ENCODE peak calls at places on chromosomes 16 and 17, in five cellular contexts. M is MM.1S, H is tibial nerve, B is fibroblast of mammary gland, A is PC-9. G is an unnamed sample.

GRCh38 chr16:49505556-49505955 is 132.0 kb downstream of the C16orf78 start:
- DNase-seq in M (no peak), B (no peak), H (no peak), A (no peak), G (no peak)

GRCh38 chr17:49738456-49739163 is 25.3 kb downstream of the FAM117A start:
- DNase-seq in H (no peak), A (no peak), B (no peak), M (no peak), G (no peak)

GRCh38 chr17:63840591-63841349 is 1.7 kb downstream of the SMARCD2 start:
- DNase-seq in A (no peak), H (peak; percentile 63), M (no peak), B (peak; percentile 41), G (no peak)

GRCh38 chr17:2459917-2460271 is 51.8 kb downstream of the METTL16 start:
- DNase-seq in M (no peak), A (no peak), H (no peak), B (no peak), G (no peak)

GRCh38 chr16:1990336-1991134 is 765 bp downstream of the SYNGR3 start:
- DNase-seq in B (no peak), H (no peak), A (no peak), M (peak; percentile 52), G (no peak)

GRCh38 chr16:78200623-78201096 is 101.2 kb downstream of the WWOX start:
- DNase-seq in B (no peak), A (no peak), M (no peak), H (no peak), G (no peak)

GRCh38 chr16:84699712-84700517 is at the start of gene USP10:
- DNase-seq in H (peak; percentile 65), B (peak; percentile 56), A (no peak), M (peak; percentile 66), G (no peak)

GRCh38 chr17:76240461-76241204 is at the start of gene RNF157:
- DNase-seq in A (no peak), H (no peak), B (peak; percentile 48), M (peak; percentile 60), G (no peak)

GRCh38 chr17:73770115-73770848 is 126.0 kb upstream of the SDK2 start:
- DNase-seq in A (no peak), M (no peak), H (peak; percentile 85), B (peak; percentile 94), G (peak; percentile 11)

GRCh38 chr17:71446635-71447034 is 674.2 kb upstream of the SOX9 start:
- DNase-seq in M (no peak), H (no peak), B (no peak), A (no peak), G (no peak)

GRCh38 chr17:1232786-1233185 is 37.5 kb upstream of the BHLHA9 start:
- DNase-seq in A (no peak), B (peak; percentile 69), H (no peak), M (no peak), G (no peak)

GRCh38 chr16:50635505-50636392 is 45.4 kb downstream of the SNX20 start:
- DNase-seq in M (no peak), A (no peak), H (no peak), B (no peak), G (no peak)

GRCh38 chr16:2026461-2027023 is at the start of gene NHERF2:
- DNase-seq in B (no peak), H (no peak), M (peak; percentile 32), A (no peak), G (no peak)

GRCh38 chr17:48627242-48627597 is 1.1 kb upstream of the HOXB9 start:
- DNase-seq in A (no peak), B (no peak), M (no peak), H (no peak), G (no peak)

GRCh38 chr17:57482657-57483056 is 226.3 kb downstream of the MSI2 start:
- DNase-seq in B (no peak), M (no peak), H (no peak), A (no peak), G (no peak)

DNA sequence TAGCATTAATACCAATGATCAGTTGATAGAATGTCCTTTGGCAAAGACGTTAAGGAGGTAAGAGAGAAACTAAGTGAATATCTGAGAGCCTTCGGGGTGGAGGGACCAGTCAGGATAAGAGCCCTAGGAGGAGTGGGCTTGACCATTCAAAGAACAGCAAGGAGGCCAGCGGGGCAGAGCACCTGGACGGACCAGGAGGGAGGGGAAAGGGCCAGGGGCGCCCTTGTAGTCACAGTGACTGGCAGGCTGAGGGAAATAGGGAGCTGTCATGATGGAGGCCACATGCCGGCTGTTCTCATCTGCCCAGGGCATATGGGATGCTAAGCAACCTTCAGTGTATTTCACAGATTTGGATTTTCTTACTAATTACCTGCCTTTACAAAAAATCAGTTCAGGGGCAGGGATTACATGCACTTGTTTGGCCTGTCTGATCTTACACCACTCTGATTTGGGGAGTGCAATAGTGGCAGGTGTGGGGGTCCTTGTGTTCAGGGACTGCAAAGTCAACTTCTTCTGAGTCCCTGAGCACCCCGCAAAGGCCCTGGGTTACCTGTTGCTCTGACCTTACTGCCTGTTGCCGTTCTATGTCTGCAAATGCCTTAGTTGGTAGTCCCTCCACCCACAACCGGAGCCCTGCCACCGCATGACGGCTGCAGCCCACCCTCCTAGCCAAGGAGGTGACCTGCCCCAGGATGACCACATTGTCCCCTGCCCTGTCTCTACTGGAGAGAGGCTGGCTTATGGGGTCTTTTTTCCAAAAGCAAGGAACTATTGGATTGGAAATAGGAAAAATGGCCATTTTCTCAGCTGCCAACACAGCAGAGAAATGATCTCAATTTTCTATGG is 10.0 kb downstream of the TMEM132E start:
- DNase-seq in A (no peak), H (no peak), M (no peak), B (no peak), G (no peak)
- H3K4me3 ChIP-seq in A (no peak overlapping the region), H (no peak overlapping the region), M (no peak overlapping the region), B (no peak overlapping the region), G (no peak overlapping the region)

GRCh38 chr17:77527836-77528505 is 387.2 kb downstream of the SEC14L1 start:
- DNase-seq in A (no peak), B (no peak), H (no peak), M (no peak), G (no peak)

GRCh38 chr17:77528516-77529327 is 388.0 kb downstream of the SEC14L1 start:
- DNase-seq in A (no peak), H (no peak), M (no peak), B (no peak), G (no peak)

GRCh38 chr17:77526259-77526711 is 385.5 kb downstream of the SEC14L1 start:
- DNase-seq in B (no peak), H (no peak), M (no peak), A (no peak), G (no peak)

GRCh38 chr17:77527394-77527793 is 386.6 kb downstream of the SEC14L1 start:
- DNase-seq in H (no peak), A (no peak), B (no peak), M (no peak), G (no peak)

DNA sequence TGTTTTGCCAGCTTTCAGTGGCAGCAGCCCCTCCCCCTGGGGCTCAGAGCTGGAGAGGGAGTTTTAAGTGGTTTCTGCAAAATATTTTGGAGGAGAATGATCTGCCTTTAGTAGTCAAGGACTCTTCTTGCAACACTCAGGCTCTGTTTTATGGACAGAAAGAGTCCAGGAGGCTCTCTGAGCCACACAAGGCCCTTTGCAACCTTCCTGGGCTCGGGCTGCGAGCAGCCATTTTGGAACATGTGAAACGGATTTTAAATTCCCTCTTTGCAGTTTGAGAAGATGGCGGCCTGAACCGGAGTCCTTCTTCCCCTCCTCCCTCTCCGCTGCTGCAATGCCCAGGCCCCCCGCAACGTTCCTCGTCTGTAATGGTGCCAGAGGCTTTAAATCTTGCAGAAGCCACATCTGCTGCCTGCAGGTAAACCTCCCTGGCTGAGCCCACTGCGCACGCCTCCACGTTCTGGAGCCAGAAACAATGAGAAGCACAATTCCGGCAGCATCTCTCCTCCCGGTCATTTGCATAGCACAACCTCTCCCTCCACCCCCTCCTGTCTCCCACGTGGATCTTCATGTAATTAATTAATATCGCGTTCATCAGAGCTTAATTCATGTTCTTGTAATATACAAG is 386.1 kb downstream of the SEC14L1 start:
- DNase-seq in B (no peak), A (no peak), H (no peak), M (no peak), G (no peak)
- TF ChIP-seq CTCF in B (no peak), A (no peak), H (no peak), M (no peak), G (no peak)

DNA sequence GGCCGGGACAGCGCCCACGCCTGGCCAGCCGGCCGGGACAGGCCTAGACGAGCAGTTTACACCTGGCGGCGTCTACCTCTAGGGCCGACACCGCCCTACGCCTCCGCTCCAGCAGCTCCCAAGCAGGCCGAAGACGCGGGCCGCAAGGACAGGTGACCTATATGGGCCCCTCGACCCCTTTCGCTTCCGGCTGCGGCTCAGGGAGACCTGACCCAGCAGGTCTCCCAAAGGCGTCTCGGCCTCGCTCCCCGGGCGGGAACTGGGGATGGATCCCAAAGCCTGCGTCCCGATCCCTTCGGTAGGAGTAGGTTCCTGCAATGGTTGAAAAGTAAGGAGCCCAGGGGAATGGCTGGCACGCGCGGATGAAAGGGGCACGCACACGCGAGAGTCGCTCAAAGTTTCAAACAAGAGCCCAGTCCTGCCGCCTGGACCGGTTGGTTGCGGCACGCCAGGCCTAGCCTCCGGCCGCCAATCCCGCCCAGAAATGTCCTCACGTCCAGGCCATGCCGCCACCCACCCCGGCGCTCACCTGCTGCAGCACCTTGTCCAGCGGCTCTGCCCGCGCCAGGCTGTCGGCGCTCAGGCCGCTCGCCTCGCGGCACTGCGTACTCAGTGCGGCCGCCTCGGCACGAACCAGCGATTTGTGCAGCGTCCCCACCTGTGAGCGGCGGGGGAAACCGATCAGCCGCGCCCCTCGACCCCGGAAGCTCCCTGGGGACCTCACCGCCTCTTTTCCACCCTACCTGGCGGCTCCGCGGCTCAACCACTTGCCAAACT is 634 bp downstream of the ESRP2 start:
- DNase-seq in H (no peak), M (no peak), A (peak; percentile 61), B (no peak), G (no peak)
- H3K4me3 ChIP-seq in H (peak overlapping the region; percentile 75), M (no peak overlapping the region), A (peak overlapping the region; percentile 99), B (no peak overlapping the region), G (no peak overlapping the region)

GRCh38 chr16:27286446-27286845 is 17.9 kb upstream of the NSMCE1 start:
- DNase-seq in M (no peak), B (peak; percentile 97), H (no peak), A (peak; percentile 88), G (peak; percentile 85)

GRCh38 chr16:27287051-27287811 is 18.7 kb upstream of the NSMCE1 start:
- DNase-seq in M (no peak), A (no peak), B (no peak), H (no peak), G (no peak)

GRCh38 chr16:27287887-27288286 is 19.3 kb upstream of the NSMCE1 start:
- DNase-seq in B (no peak), A (no peak), M (no peak), H (no peak), G (no peak)

GRCh38 chr16:27285676-27286196 is 17.2 kb upstream of the NSMCE1 start:
- DNase-seq in A (no peak), B (no peak), M (no peak), H (peak; percentile 31), G (no peak)

DNA sequence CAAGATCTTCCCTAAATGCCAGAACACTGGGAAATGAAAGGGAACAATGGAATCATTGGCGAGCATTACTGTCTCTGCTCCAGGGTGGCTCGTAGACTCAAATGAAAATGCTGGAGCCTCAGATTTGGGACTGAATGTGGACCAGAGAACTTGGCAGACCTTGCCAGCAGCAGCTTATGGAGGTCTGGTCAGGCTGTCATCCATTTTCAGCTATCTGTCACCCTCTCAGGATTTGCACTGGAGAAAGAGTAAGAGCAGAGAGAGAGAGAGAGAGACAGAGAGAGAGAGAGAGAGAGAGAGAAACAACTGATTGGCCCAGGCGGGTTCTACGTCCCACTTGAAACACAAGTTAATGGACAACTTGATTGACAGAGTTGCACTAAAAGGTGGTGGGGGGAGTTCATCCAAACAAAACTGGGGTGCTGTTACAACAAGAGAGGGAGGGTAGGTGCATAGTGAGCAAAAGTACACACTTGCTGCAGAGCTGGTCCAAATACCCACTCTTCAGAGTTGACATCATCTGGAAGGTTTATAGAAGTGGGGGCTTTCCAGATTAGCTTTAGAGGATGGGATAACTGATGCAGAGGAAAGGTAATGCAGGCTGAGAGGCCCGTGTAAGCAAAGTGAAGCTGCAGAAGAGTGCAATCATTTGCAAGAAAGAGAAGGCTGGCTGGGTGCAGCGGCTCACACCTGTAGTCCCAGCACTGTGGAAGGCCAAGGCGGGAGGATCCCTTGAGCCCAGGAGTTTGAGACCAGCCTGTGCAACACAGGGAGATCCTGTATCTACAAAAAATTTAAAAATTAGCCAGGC is 16.5 kb upstream of the NSMCE1 start:
- DNase-seq in M (no peak), H (no peak), B (no peak), A (no peak), G (no peak)
- TF ChIP-seq CTCF in M (no peak), H (no peak), B (no peak), A (no peak), G (no peak)